ENCODE peak calls at places on chromosomes 16 and 17, in five cellular contexts. E is fibroblast of the aortic adventitia, W is tibial artery, T is NCI-H1436 treated with DMSO at 0.1 percent for 48 hours, I is nephron progenitor cell. B is an unnamed sample.

GRCh38 chr17:66604381-66604780 is 230.5 kb upstream of the CACNG5 start:
- DNase-seq in E (no peak), W (no peak), T (no peak), I (no peak), B (no peak)

GRCh38 chr17:56598471-56598870 is 5.0 kb downstream of the NOG start:
- DNase-seq in E (no peak), W (no peak), T (no peak), I (no peak), B (no peak)

GRCh38 chr17:60724647-60725046 is 47.0 kb downstream of the BCAS3 start:
- DNase-seq in E (no peak), W (no peak), T (no peak), I (no peak), B (no peak)

GRCh38 chr17:10052414-10052813 is 146.0 kb downstream of the GAS7 start:
- DNase-seq in E (no peak), W (no peak), T (no peak), I (no peak), B (no peak)

GRCh38 chr17:17770371-17771059 is 66.3 kb downstream of the SREBF1 start:
- DNase-seq in E (no peak), W (no peak), T (no peak), I (peak), B (no peak)

GRCh38 chr17:29663155-29663554 is 40.4 kb upstream of the CORO6 start:
- DNase-seq in E (peak), W (no peak), T (no peak), I (no peak), B (no peak)

GRCh38 chr17:34709108-34709779 is 129.9 kb downstream of the TMEM132E start:
- DNase-seq in E (no peak), W (no peak), T (no peak), I (no peak), B (no peak)

GRCh38 chr16:3467920-3468319 is 24.4 kb downstream of the NAA60 start:
- DNase-seq in E (peak), W (no peak), T (no peak), I (no peak), B (no peak)

GRCh38 chr16:66366433-66367299 is at the start of gene CDH5:
- DNase-seq in E (peak), W (peak), T (no peak), I (no peak), B (no peak)

GRCh38 chr17:32274101-32274500 is 8.5 kb downstream of the RHBDL3 start:
- DNase-seq in E (no peak), W (no peak), T (no peak), I (no peak), B (no peak)

GRCh38 chr17:15659663-15660062 is 24.4 kb downstream of the TRIM16 start:
- DNase-seq in E (no peak), W (no peak), T (no peak), I (no peak), B (no peak)

GRCh38 chr17:7130626-7131467 is 16.2 kb upstream of the ASGR2 start:
- DNase-seq in E (no peak), W (no peak), T (no peak), I (no peak), B (no peak)

GRCh38 chr17:55432358-55433028 is 10.9 kb upstream of the MMD start:
- DNase-seq in E (peak), W (no peak), T (no peak), I (no peak), B (peak)

GRCh38 chr16:3180445-3180878 is 7.5 kb upstream of the OR1F1 start:
- DNase-seq in E (no peak), W (no peak), T (no peak), I (no peak), B (peak)